ENCODE peak calls at places on chromosomes 3 and 15, in four cellular contexts. I is stimulated activated CD8-positive, alpha-beta memory T cell treated with anti-CD3 and anti-CD28 coated beads, Interleukin-7, amount 100 ng/mL, for 1 hour; C is stimulated activated CD4-positive, alpha-beta T cell treated with anti-CD3 and anti-CD28 coated beads, Interleukin-15, amount 100 ng/mL, for 1 hour; E is fibroblast of the aortic adventitia. H is an unnamed sample.

GRCh38 chr3:23861689-23862088 is 55.1 kb downstream of the NKIRAS1 start:
- DNase-seq in I (no peak), C (no peak), E (no peak), H (no peak)

GRCh38 chr3:186616299-186616617 is 3.4 kb downstream of the AHSG start:
- DNase-seq in I (no peak), C (no peak), E (no peak), H (no peak)

GRCh38 chr15:86316699-86317378 is 237.2 kb downstream of the AGBL1 start:
- DNase-seq in I (no peak), C (no peak), E (no peak), H (no peak)

GRCh38 chr3:179318876-179319275 is 4.0 kb upstream of the ZNF639 start:
- DNase-seq in I (no peak), C (no peak), E (no peak), H (peak; percentile 52)

GRCh38 chr3:136931587-136931986 is 26.2 kb upstream of the IL20RB start:
- DNase-seq in I (no peak), C (no peak), E (no peak), H (no peak)

GRCh38 chr15:35690698-35691116 is 144.7 kb upstream of the DPH6 start:
- DNase-seq in I (no peak), C (no peak), E (peak; percentile 86), H (peak; percentile 32)

GRCh38 chr3:155158361-155159037 is 78.4 kb downstream of the MME start:
- DNase-seq in I (no peak), C (no peak), E (no peak), H (no peak)

GRCh38 chr3:161171639-161172552 is 49.2 kb upstream of the NMD3 start:
- DNase-seq in I (no peak), C (no peak), E (peak; percentile 33), H (peak; percentile 4)

GRCh38 chr3:138492980-138493675 is 58.7 kb downstream of the ESYT3 start:
- DNase-seq in I (no peak), C (no peak), E (no peak), H (no peak)

GRCh38 chr3:38541800-38542199 is 45.7 kb downstream of the EXOG start:
- DNase-seq in I (no peak), C (no peak), E (no peak), H (no peak)

GRCh38 chr15:53710906-53711305 is 48.6 kb downstream of the WDR72 start:
- DNase-seq in I (no peak), C (no peak), E (no peak), H (no peak)

GRCh38 chr3:18444597-18445420 is 19.7 kb upstream of the SATB1 start:
- DNase-seq in I (peak; percentile 50), C (peak; percentile 66), E (peak; percentile 20), H (peak; percentile 47)

GRCh38 chr15:89129123-89129815 is 41.0 kb downstream of the ABHD2 start:
- DNase-seq in I (peak; percentile 43), C (peak; percentile 50), E (peak; percentile 46), H (peak; percentile 29)

GRCh38 chr15:56989411-56989924 is 71.0 kb downstream of the TCF12 start:
- DNase-seq in I (no peak), C (no peak), E (no peak), H (no peak)

GRCh38 chr3:107662109-107662477 is 139.3 kb downstream of the BBX start:
- DNase-seq in I (no peak), C (no peak), E (peak; percentile 86), H (peak; percentile 28)

GRCh38 chr3:53120336-53120735 is 9.9 kb downstream of the RFT1 start:
- DNase-seq in I (no peak), C (no peak), E (no peak), H (no peak)

GRCh38 chr3:47083786-47084185 is 80.1 kb downstream of the SETD2 start:
- DNase-seq in I (no peak), C (no peak), E (no peak), H (no peak)

GRCh38 chr15:68113751-68114150 is 59.6 kb downstream of the PIAS1 start:
- DNase-seq in I (no peak), C (no peak), E (peak; percentile 2), H (no peak)

GRCh38 chr3:187698499-187699399 is 3.6 kb downstream of the RTP2 start:
- DNase-seq in I (no peak), C (no peak), E (no peak), H (no peak)